ENCODE peak calls at places on chromosome 21, in four cellular contexts. One of them, this sample, is unnamed.

GRCh38 chr21:45954921-45955320 is 26.6 kb upstream of the COL6A1 start:
- DNase-seq in mucosa of descending colon: no peak
- DNase-seq in CD14-positive monocyte: no peak
- DNase-seq in heart right ventricle: no peak
- DNase-seq in this sample: no peak

GRCh38 chr21:22145555-22145954 is 1147.3 kb downstream of the NCAM2 start:
- DNase-seq in mucosa of descending colon: no peak
- DNase-seq in CD14-positive monocyte: no peak
- DNase-seq in heart right ventricle: no peak
- DNase-seq in this sample: no peak

GRCh38 chr21:37452222-37452621 is 85.6 kb downstream of the DYRK1A start:
- DNase-seq in CD14-positive monocyte: no peak
- DNase-seq in heart right ventricle: peak; percentile 24
- DNase-seq in mucosa of descending colon: no peak
- DNase-seq in this sample: no peak

GRCh38 chr21:33760641-33761103 is 118.4 kb downstream of the ITSN1 start:
- DNase-seq in heart right ventricle: no peak
- DNase-seq in CD14-positive monocyte: no peak
- DNase-seq in mucosa of descending colon: no peak
- DNase-seq in this sample: no peak

GRCh38 chr21:36250423-36251075 is 69.4 kb upstream of the MORC3 start:
- DNase-seq in mucosa of descending colon: no peak
- DNase-seq in CD14-positive monocyte: no peak
- DNase-seq in heart right ventricle: no peak
- DNase-seq in this sample: no peak

GRCh38 chr21:38181101-38181500 is 75.7 kb upstream of the KCNJ15 start:
- DNase-seq in heart right ventricle: no peak
- DNase-seq in mucosa of descending colon: no peak
- DNase-seq in CD14-positive monocyte: no peak
- DNase-seq in this sample: no peak

GRCh38 chr21:36207577-36208320 is 51.1 kb downstream of the DOP1B start:
- DNase-seq in heart right ventricle: no peak
- DNase-seq in mucosa of descending colon: no peak
- DNase-seq in CD14-positive monocyte: no peak
- DNase-seq in this sample: no peak

GRCh38 chr21:26077523-26077922 is 93.0 kb downstream of the APP start:
- DNase-seq in CD14-positive monocyte: no peak
- DNase-seq in mucosa of descending colon: no peak
- DNase-seq in heart right ventricle: no peak
- DNase-seq in this sample: no peak

GRCh38 chr21:31683029-31683428 is 23.5 kb downstream of the SOD1 start:
- DNase-seq in heart right ventricle: no peak
- DNase-seq in CD14-positive monocyte: no peak
- DNase-seq in mucosa of descending colon: no peak
- DNase-seq in this sample: no peak

GRCh38 chr21:38520511-38520910 is 22.2 kb upstream of the ERG start:
- DNase-seq in mucosa of descending colon: no peak
- DNase-seq in heart right ventricle: no peak
- DNase-seq in CD14-positive monocyte: no peak
- DNase-seq in this sample: no peak

GRCh38 chr21:17679002-17679600 is 66.4 kb upstream of the BTG3 start:
- DNase-seq in heart right ventricle: no peak
- DNase-seq in mucosa of descending colon: peak; percentile 40
- DNase-seq in CD14-positive monocyte: no peak
- DNase-seq in this sample: peak; percentile 65

GRCh38 chr21:33685613-33686197 is 43.4 kb downstream of the ITSN1 start:
- DNase-seq in mucosa of descending colon: no peak
- DNase-seq in CD14-positive monocyte: no peak
- DNase-seq in heart right ventricle: no peak
- DNase-seq in this sample: no peak

GRCh38 chr21:41086551-41086950 is 81.4 kb upstream of the BACE2 start:
- DNase-seq in heart right ventricle: no peak
- DNase-seq in mucosa of descending colon: no peak
- DNase-seq in CD14-positive monocyte: no peak
- DNase-seq in this sample: no peak

GRCh38 chr21:35046880-35047229 is 2.2 kb downstream of the RUNX1 start:
- DNase-seq in mucosa of descending colon: no peak
- DNase-seq in heart right ventricle: peak; percentile 18
- DNase-seq in CD14-positive monocyte: no peak
- DNase-seq in this sample: no peak

GRCh38 chr21:35051287-35051818 is 2.3 kb upstream of the RUNX1 start:
- DNase-seq in mucosa of descending colon: peak; percentile 89
- DNase-seq in CD14-positive monocyte: peak; percentile 92
- DNase-seq in heart right ventricle: peak; percentile 77
- DNase-seq in this sample: peak; percentile 56

GRCh38 chr21:35048183-35048601 is 910 bp downstream of the RUNX1 start:
- DNase-seq in mucosa of descending colon: no peak
- DNase-seq in CD14-positive monocyte: no peak
- DNase-seq in heart right ventricle: no peak
- DNase-seq in this sample: no peak

GRCh38 chr21:35050348-35051286 is 1.5 kb upstream of the RUNX1 start:
- DNase-seq in heart right ventricle: no peak
- DNase-seq in CD14-positive monocyte: no peak
- DNase-seq in mucosa of descending colon: no peak
- DNase-seq in this sample: peak; percentile 45

DNA sequence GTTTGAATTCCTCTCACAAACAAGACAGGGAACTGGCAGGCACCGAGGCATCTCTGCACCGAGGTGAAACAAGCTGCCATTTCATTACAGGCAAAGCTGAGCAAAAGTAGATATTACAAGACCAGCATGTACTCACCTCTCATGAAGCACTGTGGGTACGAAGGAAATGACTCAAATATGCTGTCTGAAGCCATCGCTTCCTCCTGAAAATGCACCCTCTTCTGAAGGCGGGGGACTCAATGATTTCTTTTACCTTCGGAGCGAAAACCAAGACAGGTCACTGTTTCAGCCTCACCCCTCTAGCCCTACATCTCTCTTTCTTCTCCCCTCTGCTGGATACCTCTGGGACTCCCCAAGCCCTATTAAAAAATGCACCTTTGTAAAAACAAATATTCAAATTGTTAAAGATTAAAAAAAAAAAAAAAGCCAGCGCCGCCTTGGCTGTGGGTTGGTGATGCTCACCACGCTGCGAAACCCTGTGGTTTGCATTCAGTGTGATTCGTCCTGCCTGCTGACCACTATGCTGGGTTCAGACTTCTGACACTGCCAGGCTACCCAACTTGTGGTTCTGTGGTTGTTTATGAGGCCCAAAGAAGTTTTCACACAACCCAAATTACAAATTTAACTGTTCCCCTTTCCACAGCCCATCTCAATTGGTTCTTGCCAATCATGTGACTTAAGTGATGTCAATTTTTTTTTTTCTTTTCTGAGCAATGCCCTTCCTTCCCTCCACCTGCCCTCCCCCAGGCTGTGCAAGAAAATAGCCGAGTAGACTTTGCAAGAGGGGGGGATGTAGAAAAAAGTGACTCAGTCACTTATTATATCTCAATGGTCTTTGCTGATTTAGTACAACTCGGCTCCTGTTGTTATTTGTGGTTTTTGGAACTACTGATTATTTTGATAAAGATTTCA is at the start of gene RUNX1:
- DNase-seq in heart right ventricle: no peak
- DNase-seq in CD14-positive monocyte: peak; percentile 91
- DNase-seq in mucosa of descending colon: peak; percentile 53
- DNase-seq in this sample: peak; percentile 72
- TF ChIP-seq CTCF in heart right ventricle: no peak
- TF ChIP-seq CTCF in CD14-positive monocyte: no peak
- TF ChIP-seq CTCF in mucosa of descending colon: no peak
- TF ChIP-seq CTCF in this sample: no peak

GRCh38 chr21:44509539-44509938 is 30.5 kb downstream of the KRTAP10-1 start:
- DNase-seq in mucosa of descending colon: peak; percentile 75
- DNase-seq in CD14-positive monocyte: no peak
- DNase-seq in heart right ventricle: peak; percentile 82
- DNase-seq in this sample: no peak
- TF ChIP-seq CTCF in mucosa of descending colon: peak; percentile 29
- TF ChIP-seq CTCF in CD14-positive monocyte: no peak
- TF ChIP-seq CTCF in heart right ventricle: peak; percentile 47
- TF ChIP-seq CTCF in this sample: no peak

DNA sequence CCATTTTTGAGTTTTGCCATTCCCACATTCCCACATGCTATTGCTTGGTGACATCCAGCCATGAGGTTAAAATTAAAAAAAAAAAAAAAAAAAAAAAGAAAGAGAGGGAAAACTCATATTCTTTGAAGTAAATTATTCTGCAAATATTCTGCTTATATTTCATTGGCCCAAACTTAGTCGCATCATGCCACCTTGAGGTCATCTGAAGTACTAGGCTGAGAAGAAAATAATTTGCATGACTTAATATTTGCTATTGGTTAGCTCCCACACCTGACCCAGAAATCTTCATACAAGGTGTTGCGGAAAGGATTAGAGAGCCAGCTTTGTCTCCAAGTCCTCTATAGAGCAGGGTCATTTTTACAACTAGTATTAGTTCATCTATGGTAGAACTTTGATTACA is 2206.0 kb downstream of the MRPL39 start:
- DNase-seq in CD14-positive monocyte: no peak
- DNase-seq in mucosa of descending colon: no peak
- DNase-seq in heart right ventricle: no peak
- DNase-seq in this sample: no peak
- TF ChIP-seq CTCF in CD14-positive monocyte: no peak
- TF ChIP-seq CTCF in mucosa of descending colon: no peak
- TF ChIP-seq CTCF in heart right ventricle: no peak
- TF ChIP-seq CTCF in this sample: no peak

GRCh38 chr21:28396421-28396820 is 596.3 kb downstream of the LTN1 start:
- DNase-seq in mucosa of descending colon: no peak
- DNase-seq in CD14-positive monocyte: no peak
- DNase-seq in heart right ventricle: no peak
- DNase-seq in this sample: no peak
- TF ChIP-seq CTCF in mucosa of descending colon: no peak
- TF ChIP-seq CTCF in CD14-positive monocyte: no peak
- TF ChIP-seq CTCF in heart right ventricle: no peak
- TF ChIP-seq CTCF in this sample: no peak

This sample was measured in GM20000.